ENCODE peak calls at places on chromosomes 11 and 22, in five cellular contexts. C is IMR-90, E is mesendoderm, I is trophoblast cell, J is neuronal stem cell. B is an unnamed sample.

GRCh38 chr11:102269927-102270326 is 47.4 kb upstream of the BIRC3 start:
- DNase-seq in C (peak; percentile 81), E (no peak), I (no peak), J (no peak), B (no peak)

GRCh38 chr22:32847067-32847491 is 45.6 kb downstream of the TIMP3 start:
- DNase-seq in C (no peak), E (no peak), I (no peak), J (no peak), B (no peak)

GRCh38 chr11:68028802-68029475 is 1.5 kb upstream of the NDUFS8 start:
- DNase-seq in C (peak; percentile 65), E (no peak), I (peak; percentile 46), J (no peak), B (no peak)

GRCh38 chr22:16955678-16956210 is 52.3 kb downstream of the GAB4 start:
- DNase-seq in C (no peak), E (no peak), I (no peak), J (no peak), B (peak; percentile 20)

GRCh38 chr11:111265421-111265820 is 19.9 kb downstream of the POU2AF2 start:
- DNase-seq in C (no peak), E (no peak), I (no peak), J (no peak), B (no peak)

GRCh38 chr11:123195182-123196059 is at the start of gene CLMP:
- DNase-seq in C (peak; percentile 82), E (peak; percentile 89), I (no peak), J (no peak), B (no peak)

GRCh38 chr11:111376453-111376871 is 2.6 kb downstream of the POU2AF1 start:
- DNase-seq in C (no peak), E (no peak), I (no peak), J (no peak), B (no peak)

GRCh38 chr11:111520565-111520964 is 6.0 kb downstream of the HOATZ start:
- DNase-seq in C (peak; percentile 65), E (no peak), I (no peak), J (no peak), B (no peak)

GRCh38 chr22:40258463-40259046 is 80.8 kb downstream of the TNRC6B start:
- DNase-seq in C (peak; percentile 40), E (no peak), I (peak; percentile 13), J (no peak), B (no peak)

GRCh38 chr11:30316237-30316636 is 6.7 kb upstream of the ARL14EP start:
- DNase-seq in C (no peak), E (no peak), I (no peak), J (no peak), B (no peak)

GRCh38 chr22:39432361-39432811 is 24.4 kb upstream of the MGAT3 start:
- DNase-seq in C (no peak), E (no peak), I (no peak), J (no peak), B (no peak)

GRCh38 chr11:130022799-130023198 is 20.2 kb upstream of the PRDM10 start:
- DNase-seq in C (no peak), E (no peak), I (no peak), J (no peak), B (no peak)

GRCh38 chr11:32893091-32893946 is 708 bp downstream of the QSER1 start:
- DNase-seq in C (peak; percentile 26), E (peak; percentile 87), I (peak; percentile 31), J (peak; percentile 77), B (no peak)

GRCh38 chr11:107731911-107732310 is 20.1 kb upstream of the SLN start:
- DNase-seq in C (no peak), E (no peak), I (no peak), J (no peak), B (no peak)

GRCh38 chr11:57641426-57641825 is 8.3 kb downstream of the YPEL4 start:
- DNase-seq in C (peak; percentile 69), E (peak; percentile 79), I (no peak), J (no peak), B (no peak)

DNA sequence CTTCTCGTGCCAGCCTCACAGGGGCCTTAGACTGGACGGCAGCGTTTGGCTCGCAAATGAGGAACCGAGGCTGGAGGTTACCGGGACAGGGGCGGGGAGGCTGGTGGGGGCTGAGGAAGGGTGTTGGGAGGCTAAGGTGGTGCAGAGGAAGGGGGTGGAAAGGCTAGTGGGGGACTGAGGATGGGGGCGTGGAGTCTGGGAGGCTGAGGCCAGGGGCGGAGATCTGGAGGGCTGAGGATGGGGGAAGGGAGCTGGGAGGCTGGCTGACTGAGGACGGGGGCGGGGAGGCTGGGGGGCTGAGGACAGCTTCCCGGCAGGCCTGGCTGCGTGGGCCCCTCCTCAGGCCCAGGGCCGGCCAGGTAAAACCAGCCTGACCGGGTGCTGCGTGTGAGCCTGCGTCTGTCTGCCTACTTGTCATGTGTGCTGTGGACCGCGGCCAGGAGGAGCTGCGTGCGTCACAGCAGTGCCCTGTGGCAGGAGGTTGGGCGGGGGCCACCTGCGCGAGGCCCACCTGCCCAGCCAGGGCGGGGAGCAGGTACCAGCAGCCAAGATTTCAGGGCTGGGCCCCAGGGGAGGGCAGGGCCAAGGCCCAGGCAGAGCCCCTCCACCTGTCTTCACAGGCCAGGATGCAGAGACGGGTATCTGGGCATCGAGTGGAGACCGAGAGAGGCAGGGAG is 9.4 kb upstream of the PIM3 start:
- DNase-seq in C (peak; percentile 64), E (no peak), I (peak; percentile 98), J (no peak), B (no peak)
- H2AK5ac ChIP-seq in C (peak overlapping the region; percentile 98), E (no peak overlapping the region), I (peak overlapping the region; percentile 99), J (peak overlapping the region; percentile 100), B (peak overlapping the region; percentile 39)

GRCh38 chr22:44950806-44951509 is 58.8 kb downstream of the PHF21B start:
- DNase-seq in C (no peak), E (no peak), I (no peak), J (no peak), B (no peak)
- H2AK5ac ChIP-seq in C (no peak overlapping the region), E (no peak overlapping the region), I (no peak overlapping the region), J (no peak overlapping the region), B (no peak overlapping the region)

GRCh38 chr11:117281869-117282268 is 9.3 kb upstream of the BACE1-AS start:
- DNase-seq in C (no peak), E (no peak), I (no peak), J (no peak), B (no peak)
- H2AK5ac ChIP-seq in C (peak overlapping the region; percentile 88), E (no peak overlapping the region), I (peak overlapping the region; percentile 60), J (no peak overlapping the region), B (no peak overlapping the region)

DNA sequence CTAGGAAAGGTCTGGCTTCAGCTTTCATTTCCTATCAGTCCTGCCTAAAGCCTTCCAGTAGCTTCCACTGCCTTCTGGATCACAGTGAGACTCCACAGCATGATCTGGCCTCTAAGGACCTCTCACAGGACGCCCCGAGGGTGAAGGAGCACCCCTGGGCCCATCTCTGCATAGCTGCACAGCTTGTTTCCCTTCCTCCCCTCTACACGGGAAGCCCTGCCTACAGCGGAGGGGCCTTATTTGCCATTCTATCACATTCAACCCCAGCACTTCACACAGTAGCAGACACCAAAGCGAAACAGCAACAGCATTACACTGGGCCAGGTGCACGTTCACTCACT is 162.3 kb upstream of the GRK3 start:
- DNase-seq in C (no peak), E (no peak), I (no peak), J (no peak), B (no peak)
- H2AK5ac ChIP-seq in C (peak overlapping the region; percentile 83), E (no peak overlapping the region), I (no peak overlapping the region), J (no peak overlapping the region), B (peak overlapping the region; percentile 40)

GRCh38 chr11:66637557-66638176 is 836 bp upstream of the RBM4 start:
- DNase-seq in C (peak; percentile 46), E (no peak), I (no peak), J (peak; percentile 20), B (no peak)
- H2AK5ac ChIP-seq in C (peak overlapping the region; percentile 83), E (no peak overlapping the region), I (peak overlapping the region; percentile 81), J (peak overlapping the region; percentile 40), B (peak overlapping the region; percentile 92)

B was measured in H1.